ENCODE peak calls at places on chromosomes 13 and 19, in ten cellular contexts. Z, H, V, U, D, E, L, J, I and X are unnamed samples.
A peak's percentile ranks its signal among the peaks of the same experiment; 100 is the strongest.

GRCh38 chr19:10390652-10391286 is 10.4 kb upstream of the TYK2 start:
- DNase-seq in D (no peak), Z (peak; percentile 65), L (peak; percentile 43), H (peak; percentile 84), J (peak; percentile 71), V (peak; percentile 80), I (peak; percentile 80), E (peak; percentile 62), U (peak; percentile 63), X (peak; percentile 50)

GRCh38 chr13:33270906-33271538 is 14.5 kb downstream of the STARD13 start:
- DNase-seq in Z (no peak), E (peak; percentile 45), H (no peak), D (no peak), I (no peak), U (no peak), J (peak; percentile 49), L (no peak), V (peak; percentile 47), X (no peak)

GRCh38 chr19:1214862-1215731 is 9.5 kb downstream of the STK11 start:
- DNase-seq in L (no peak), H (peak; percentile 60), E (no peak), J (no peak), Z (no peak), D (no peak), U (no peak), I (peak; percentile 92), V (no peak), X (no peak)

GRCh38 chr13:112708560-112709240 is 18.9 kb downstream of the ATP11A start:
- DNase-seq in I (no peak), V (no peak), L (no peak), Z (no peak), E (no peak), U (no peak), J (no peak), D (no peak), H (no peak), X (no peak)

GRCh38 chr19:37304190-37304883 is 66.6 kb upstream of the ZNF527 start:
- DNase-seq in Z (no peak), E (no peak), U (no peak), V (no peak), D (no peak), I (no peak), L (peak; percentile 85), J (no peak), H (no peak), X (no peak)

GRCh38 chr19:13957107-13957506 is 4.8 kb downstream of the DCAF15 start:
- DNase-seq in D (no peak), Z (no peak), H (no peak), U (no peak), I (no peak), L (no peak), J (no peak), E (no peak), V (no peak), X (no peak)

GRCh38 chr19:1237027-1237659 is 662 bp downstream of the CBARP start:
- DNase-seq in H (no peak), V (no peak), I (no peak), J (no peak), L (no peak), D (no peak), E (no peak), U (no peak), Z (no peak), X (no peak)

GRCh38 chr13:31967155-31967554 is 64.4 kb upstream of the FRY start:
- DNase-seq in Z (no peak), I (no peak), H (no peak), J (no peak), L (no peak), U (no peak), E (no peak), V (no peak), D (no peak), X (no peak)

GRCh38 chr19:5917431-5918107 is 3.5 kb downstream of the CAPS start:
- DNase-seq in Z (no peak), J (no peak), D (no peak), E (no peak), L (no peak), H (no peak), V (no peak), U (no peak), I (no peak), X (no peak)

GRCh38 chr13:20197361-20197834 is 4.7 kb upstream of the GJB2 start:
- DNase-seq in I (no peak), H (peak; percentile 83), E (peak; percentile 22), Z (peak; percentile 33), V (peak; percentile 63), J (peak; percentile 56), L (peak; percentile 48), U (peak; percentile 14), D (peak; percentile 32), X (peak; percentile 20)